ENCODE peak calls at places on chromosomes 12 and 14, in four cellular contexts. R is IMR-90, X is body of pancreas, V is adrenal gland. H is an unnamed sample.

GRCh38 chr12:115172521-115172920 is 488.5 kb upstream of the TBX3 start:
- DNase-seq in V (no peak), X (no peak), R (peak; percentile 92), H (no peak)

GRCh38 chr14:50795127-50795526 is 35.8 kb downstream of the NIN start:
- DNase-seq in R (no peak), X (no peak), V (no peak), H (no peak)

GRCh38 chr14:90758959-90759358 is 57.3 kb downstream of the TTC7B start:
- DNase-seq in R (peak; percentile 4), V (peak; percentile 43), X (peak; percentile 45), H (peak; percentile 84)

GRCh38 chr14:51092965-51093364 is 1.9 kb downstream of the TRIM9 start:
- DNase-seq in V (no peak), X (no peak), R (no peak), H (no peak)

GRCh38 chr12:94586589-94587259 is 63.6 kb downstream of the TMCC3 start:
- DNase-seq in V (no peak), X (no peak), R (no peak), H (no peak)

GRCh38 chr12:38930994-38931393 is 25.6 kb upstream of the CPNE8 start:
- DNase-seq in R (no peak), V (no peak), X (no peak), H (no peak)

GRCh38 chr12:113056631-113057488 is at the start of gene DTX1:
- DNase-seq in R (no peak), V (peak; percentile 50), X (peak; percentile 33), H (no peak)

GRCh38 chr14:99522457-99522891 is 41.3 kb downstream of the CCNK start:
- DNase-seq in R (peak; percentile 78), X (no peak), V (peak; percentile 69), H (no peak)

GRCh38 chr12:109014984-109015765 is 5.7 kb downstream of the SVOP start:
- DNase-seq in X (no peak), V (no peak), R (no peak), H (peak; percentile 18)

GRCh38 chr14:23379331-23380196 is 2.7 kb downstream of the CMTM5 start:
- DNase-seq in V (peak; percentile 42), R (peak; percentile 17), X (peak; percentile 91), H (no peak)

GRCh38 chr12:2336409-2336829 is 283.6 kb downstream of the CACNA1C start:
- DNase-seq in V (peak; percentile 54), X (peak; percentile 33), R (peak; percentile 97), H (no peak)

GRCh38 chr12:40016960-40017359 is 88.9 kb downstream of the SLC2A13 start:
- DNase-seq in R (peak; percentile 89), X (no peak), V (no peak), H (no peak)

GRCh38 chr12:75706786-75707605 is 195.6 kb upstream of the KRR1 start:
- DNase-seq in R (peak; percentile 93), X (no peak), V (no peak), H (no peak)

GRCh38 chr12:27619308-27619707 is 76.9 kb upstream of the REP15 start:
- DNase-seq in R (peak; percentile 90), X (no peak), V (peak; percentile 22), H (no peak)

GRCh38 chr14:104680056-104680805 is 9.2 kb upstream of the INF2 start:
- DNase-seq in X (peak; percentile 53), V (peak; percentile 88), R (peak; percentile 85), H (no peak)

GRCh38 chr14:100584056-100585031 is 2.9 kb downstream of the BEGAIN start:
- DNase-seq in R (no peak), X (no peak), V (peak; percentile 2), H (no peak)

GRCh38 chr12:52059582-52060497 is 8.6 kb downstream of the NR4A1 start:
- DNase-seq in V (peak; percentile 69), R (peak; percentile 87), X (no peak), H (peak; percentile 93)

GRCh38 chr12:125140918-125141573 is 75.8 kb downstream of the AACS start:
- DNase-seq in X (no peak), V (no peak), R (peak; percentile 76), H (no peak)

GRCh38 chr14:72753044-72753710 is 140.7 kb downstream of the DPF3 start:
- DNase-seq in X (no peak), R (no peak), V (no peak), H (no peak)

GRCh38 chr14:72558721-72559120 is 335.2 kb downstream of the DPF3 start:
- DNase-seq in X (no peak), V (no peak), R (peak; percentile 56), H (no peak)

GRCh38 chr12:16076553-16076952 is 165.4 kb downstream of the DERA start:
- DNase-seq in X (peak; percentile 9), V (no peak), R (peak; percentile 2), H (no peak)

GRCh38 chr14:35470775-35471174 is 63.2 kb upstream of the INSM2 start:
- DNase-seq in R (peak; percentile 31), X (no peak), V (no peak), H (no peak)

GRCh38 chr12:131034631-131035267 is 81.0 kb downstream of the ADGRD1 start:
- DNase-seq in R (no peak), X (no peak), V (no peak), H (no peak)

GRCh38 chr14:64388533-64389243 is 535 bp downstream of the MTHFD1 start:
- DNase-seq in R (peak; percentile 30), X (peak; percentile 31), V (peak; percentile 39), H (no peak)

GRCh38 chr14:36518586-36519430 is 1.2 kb downstream of the NKX2-1 start:
- DNase-seq in X (no peak), R (no peak), V (no peak), H (no peak)
- H3K9me3 ChIP-seq in X (no peaks in the 10 kb centered on the region), R (peaks cover 10% of the 10 kb centered on the region), V (no peaks in the 10 kb centered on the region), H (no peaks in the 10 kb centered on the region)

GRCh38 chr14:94379291-94380224 is 8.8 kb downstream of the SERPINA1 start:
- DNase-seq in X (no peak), R (no peak), V (no peak), H (no peak)
- TF ChIP-seq POLR2A in X (no peak), R (no peak), V (no peak), H (no peak)

GRCh38 chr12:46043972-46044520 is 53.7 kb upstream of the SCAF11 start:
- DNase-seq in X (no peak), R (no peak), V (no peak), H (no peak)

GRCh38 chr12:46050805-46051204 is 60.4 kb upstream of the SCAF11 start:
- DNase-seq in R (no peak), V (no peak), X (no peak), H (no peak)

GRCh38 chr12:46049665-46050064 is 59.3 kb upstream of the SCAF11 start:
- DNase-seq in V (no peak), R (no peak), X (no peak), H (no peak)

DNA sequence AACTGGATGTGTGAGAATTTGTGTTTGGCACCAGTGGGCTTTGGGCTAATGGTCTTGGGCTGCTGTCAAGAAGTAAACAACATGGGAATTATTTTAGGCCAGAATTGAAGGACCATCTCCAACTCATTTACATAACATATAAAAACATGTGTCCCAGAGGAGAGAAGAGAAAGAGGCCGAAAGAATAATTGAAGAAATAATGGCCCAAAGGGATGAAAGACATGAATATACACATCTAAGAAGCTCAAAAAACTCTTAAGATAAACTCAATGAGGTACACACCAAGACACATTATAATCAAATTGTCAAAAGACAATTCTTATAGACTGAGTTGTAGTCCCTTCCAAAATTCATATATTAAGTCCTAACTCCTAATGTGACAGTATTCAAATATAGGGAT is 56.1 kb upstream of the SCAF11 start:
- DNase-seq in R (no peak), X (no peak), V (no peak), H (no peak)
- H3K9me3 ChIP-seq in R (peaks cover 15% of the 10 kb centered on the region), X (no peaks in the 10 kb centered on the region), V (no peaks in the 10 kb centered on the region), H (peaks cover 13% of the 10 kb centered on the region)

GRCh38 chr12:88194868-88195267 is 52.8 kb downstream of the TMTC3 start:
- DNase-seq in V (no peak), R (no peak), X (no peak), H (no peak)
- TF ChIP-seq POLR2A in V (no peak), R (no peak), X (no peak), H (no peak)

GRCh38 chr14:106268013-106268727 is 741.8 kb downstream of the TMEM121 start:
- DNase-seq in R (no peak), X (no peak), V (no peak), H (no peak)
- H3K9me3 ChIP-seq in R (peaks cover 39% of the 10 kb centered on the region), X (no peaks in the 10 kb centered on the region), V (no peaks in the 10 kb centered on the region), H (no peaks in the 10 kb centered on the region)

DNA sequence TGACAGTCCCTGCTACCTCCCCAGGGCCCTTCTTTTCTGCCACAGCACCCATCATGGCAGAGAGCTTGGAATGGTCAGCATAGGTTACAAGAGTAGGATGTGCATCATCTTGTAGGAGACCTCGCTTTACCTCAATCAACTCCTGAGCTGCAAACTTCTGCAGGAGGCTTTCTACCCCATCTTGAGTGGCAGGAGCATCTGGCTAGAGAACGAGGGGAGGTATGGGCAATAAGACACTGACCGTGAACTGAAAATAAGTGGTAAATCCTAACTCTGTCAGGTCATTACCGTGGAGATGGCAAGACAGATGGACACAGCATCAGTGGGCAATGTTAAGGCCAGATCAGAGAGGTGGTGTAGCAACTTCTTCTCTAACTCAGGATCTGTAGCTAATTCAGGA is 7.8 kb downstream of the METTL3 start:
- DNase-seq in X (no peak), R (no peak), V (no peak), H (no peak)
- TF ChIP-seq POLR2A in X (no peak), R (no peak), V (no peak), H (no peak)

DNA sequence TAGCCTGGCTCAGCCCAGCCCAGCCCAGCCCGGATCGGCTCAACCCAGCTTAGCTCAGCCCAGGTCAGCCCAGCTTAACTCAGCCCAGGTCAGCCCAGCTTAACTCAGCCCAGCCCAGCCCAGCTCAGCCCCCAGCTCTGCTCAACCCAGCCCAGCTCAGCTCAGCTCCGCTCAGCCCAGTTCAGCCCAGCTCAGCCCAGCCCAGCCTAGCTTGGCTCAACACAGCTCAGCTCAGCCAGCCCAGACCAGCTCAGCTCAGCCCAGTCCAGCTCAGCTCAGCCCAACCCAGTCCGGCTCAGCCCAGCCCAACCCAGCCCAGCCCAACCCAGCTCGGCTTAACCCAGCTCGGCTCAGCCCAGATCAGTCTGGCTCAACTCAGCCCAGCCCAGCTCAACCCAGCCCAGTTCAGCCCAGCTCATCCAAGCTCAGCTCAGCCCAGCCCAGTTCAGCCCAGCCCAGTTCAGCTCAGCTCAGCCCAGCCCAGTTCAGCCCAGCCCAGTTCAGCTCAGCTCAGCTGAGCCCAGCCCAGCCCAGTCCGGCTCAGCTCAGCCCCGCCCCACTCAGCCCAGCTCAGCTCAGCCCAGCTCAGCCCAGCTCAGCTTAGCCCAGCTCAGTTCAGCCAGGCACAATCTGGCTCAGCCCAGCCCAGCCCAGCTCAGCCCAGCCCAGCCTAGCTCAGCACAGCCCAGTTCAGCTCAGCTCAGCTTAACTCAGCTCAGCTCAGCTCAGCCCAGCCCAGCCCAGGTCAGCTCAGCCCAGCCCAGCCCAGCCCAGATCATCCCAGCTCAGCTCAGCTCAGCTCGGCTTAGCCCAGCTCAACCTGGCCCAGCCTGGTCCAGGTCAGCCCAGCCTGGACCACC is 331.7 kb downstream of the TMEM121 start:
- DNase-seq in V (peak; percentile 7), X (no peak), R (no peak), H (no peak)
- H3K9me3 ChIP-seq in V (no peaks in the 10 kb centered on the region), X (no peaks in the 10 kb centered on the region), R (peaks cover 74% of the 10 kb centered on the region), H (no peaks in the 10 kb centered on the region)

DNA sequence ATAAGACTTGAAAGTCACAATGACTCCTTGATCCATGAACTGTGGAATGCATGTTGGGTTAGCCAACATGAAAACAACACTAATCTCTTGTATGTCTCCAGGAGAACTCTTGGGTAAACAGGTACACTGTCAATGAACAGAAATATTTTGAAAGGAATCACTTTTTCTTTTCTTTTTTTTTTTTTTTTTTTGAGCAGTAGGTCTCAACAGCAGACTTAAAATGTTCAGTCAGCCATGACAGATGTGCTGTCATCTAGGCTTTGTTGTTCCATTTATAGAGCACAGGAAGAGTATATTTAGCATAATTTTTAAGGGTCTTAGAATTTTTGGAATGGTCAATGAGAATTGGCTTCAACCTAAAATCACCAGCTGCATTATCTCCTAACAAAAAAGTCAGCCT is 2.3 kb upstream of the PLEKHA5 start:
- DNase-seq in R (no peak), V (no peak), X (no peak), H (no peak)
- TF ChIP-seq POLR2A in R (no peak), V (no peak), X (no peak), H (no peak)